ENCODE peak calls at places on chromosomes 12 and 14, in seven cellular contexts. Z is fibroblast of lung, N is tibial artery, L is heart right ventricle, U is AG10803, Q is dorsolateral prefrontal cortex, T is ascending aorta. C is an unnamed sample.

GRCh38 chr12:96907681-96908163 is 665 bp downstream of the NEDD1 start:
- DNase-seq in Z (peak), N (no peak), L (no peak), U (peak), Q (no peak), T (no peak), C (peak)

GRCh38 chr14:104510794-104511611 is 68.6 kb upstream of the C14orf180 start:
- DNase-seq in Z (no peak), N (no peak), L (peak), U (no peak), Q (peak), T (no peak), C (no peak)

GRCh38 chr12:9391751-9392240 is 183.6 kb upstream of the PZP start:
- DNase-seq in Z (no peak), N (no peak), L (no peak), U (no peak), Q (no peak), T (no peak), C (no peak)

GRCh38 chr12:3717283-3717974 is 35.5 kb downstream of the CRACR2A start:
- DNase-seq in Z (no peak), N (no peak), L (no peak), U (no peak), Q (no peak), T (no peak), C (no peak)

GRCh38 chr14:38405851-38406630 is 150.1 kb upstream of the CLEC14A start:
- DNase-seq in Z (peak), N (no peak), L (peak), U (peak), Q (no peak), T (no peak), C (no peak)

GRCh38 chr14:30355431-30355913 is 203.5 kb upstream of the G2E3 start:
- DNase-seq in Z (peak), N (no peak), L (no peak), U (no peak), Q (no peak), T (no peak), C (no peak)

GRCh38 chr14:76260749-76261148 is 109.0 kb downstream of the GPATCH2L start:
- DNase-seq in Z (no peak), N (no peak), L (no peak), U (no peak), Q (no peak), T (no peak), C (no peak)

GRCh38 chr12:124750787-124751471 is 112.7 kb downstream of the SCARB1 start:
- DNase-seq in Z (no peak), N (no peak), L (no peak), U (no peak), Q (no peak), T (no peak), C (no peak)

GRCh38 chr12:88922816-88923215 is 342.5 kb upstream of the KITLG start:
- DNase-seq in Z (peak), N (no peak), L (no peak), U (peak), Q (no peak), T (no peak), C (no peak)

GRCh38 chr12:59723520-59723919 is 127.7 kb downstream of the SLC16A7 start:
- DNase-seq in Z (no peak), N (no peak), L (no peak), U (no peak), Q (no peak), T (no peak), C (no peak)

GRCh38 chr12:127750076-127750840 is 516.7 kb upstream of the TMEM132C start:
- DNase-seq in Z (peak), N (no peak), L (no peak), U (no peak), Q (peak), T (no peak), C (no peak)

GRCh38 chr14:91327201-91327600 is 82.7 kb upstream of the GPR68 start:
- DNase-seq in Z (no peak), N (no peak), L (no peak), U (no peak), Q (no peak), T (no peak), C (no peak)

GRCh38 chr12:75457191-75457590 is 23.4 kb upstream of the GLIPR1 start:
- DNase-seq in Z (no peak), N (no peak), L (no peak), U (no peak), Q (no peak), T (no peak), C (no peak)

GRCh38 chr14:81211844-81212243 is 8.9 kb downstream of the GTF2A1 start:
- DNase-seq in Z (peak), N (no peak), L (peak), U (peak), Q (peak), T (no peak), C (no peak)

GRCh38 chr14:23646648-23647549 is 10.7 kb downstream of the DHRS2 start:
- DNase-seq in Z (no peak), N (no peak), L (no peak), U (peak), Q (no peak), T (peak), C (no peak)

GRCh38 chr14:64405295-64405694 is 17.1 kb downstream of the MTHFD1 start:
- DNase-seq in Z (no peak), N (no peak), L (no peak), U (no peak), Q (no peak), T (no peak), C (no peak)

GRCh38 chr12:56007892-56008471 is 10.9 kb downstream of the SUOX start:
- DNase-seq in Z (peak), N (peak), L (no peak), U (peak), Q (no peak), T (no peak), C (peak)

DNA sequence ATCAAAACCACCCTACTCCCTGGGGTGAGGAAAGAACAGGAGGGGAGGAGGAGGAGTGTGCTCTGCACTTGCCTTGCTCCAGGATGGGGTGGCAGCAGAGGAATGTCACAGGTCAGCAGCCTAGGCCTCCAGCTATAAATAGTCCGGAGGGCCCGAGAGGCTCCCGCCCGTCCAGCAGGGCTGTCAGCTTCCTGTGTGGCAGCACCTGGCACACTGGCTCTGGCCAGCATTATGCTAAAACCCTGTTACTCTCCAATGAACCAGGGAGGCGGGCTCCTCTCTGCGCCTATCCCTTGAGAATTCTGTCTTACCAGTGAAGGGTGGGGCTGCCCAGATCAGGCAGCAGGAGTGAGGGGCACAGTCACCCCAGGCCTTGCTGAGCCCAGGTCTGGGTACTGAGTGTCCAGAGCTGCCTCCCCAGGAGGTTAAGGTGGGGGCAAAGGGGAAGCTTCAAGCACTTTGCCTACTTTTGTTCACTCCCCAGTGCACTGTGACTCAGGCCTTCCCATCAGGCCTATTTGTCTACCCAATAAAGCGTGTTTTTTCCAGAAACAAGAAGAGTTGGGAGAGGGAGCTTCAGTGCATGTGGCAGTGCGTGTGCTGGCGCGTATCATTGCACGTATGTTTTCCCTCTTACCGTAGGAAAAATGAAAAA is 1.1 kb upstream of the COX14 start:
- DNase-seq in Z (no peak), N (peak), L (peak), U (peak), Q (no peak), T (peak), C (no peak)
- H3K4me3 ChIP-seq in Z (no peak), N (peak), L (peak), U (peak), Q (peak), T (peak), C (peak)

GRCh38 chr12:49792976-49793580 is 35.1 kb downstream of the NCKAP5L start:
- DNase-seq in Z (no peak), N (no peak), L (no peak), U (no peak), Q (no peak), T (no peak), C (no peak)
- H3K4me3 ChIP-seq in Z (no peak), N (no peak), L (no peak), U (no peak), Q (no peak), T (no peak), C (no peak)

DNA sequence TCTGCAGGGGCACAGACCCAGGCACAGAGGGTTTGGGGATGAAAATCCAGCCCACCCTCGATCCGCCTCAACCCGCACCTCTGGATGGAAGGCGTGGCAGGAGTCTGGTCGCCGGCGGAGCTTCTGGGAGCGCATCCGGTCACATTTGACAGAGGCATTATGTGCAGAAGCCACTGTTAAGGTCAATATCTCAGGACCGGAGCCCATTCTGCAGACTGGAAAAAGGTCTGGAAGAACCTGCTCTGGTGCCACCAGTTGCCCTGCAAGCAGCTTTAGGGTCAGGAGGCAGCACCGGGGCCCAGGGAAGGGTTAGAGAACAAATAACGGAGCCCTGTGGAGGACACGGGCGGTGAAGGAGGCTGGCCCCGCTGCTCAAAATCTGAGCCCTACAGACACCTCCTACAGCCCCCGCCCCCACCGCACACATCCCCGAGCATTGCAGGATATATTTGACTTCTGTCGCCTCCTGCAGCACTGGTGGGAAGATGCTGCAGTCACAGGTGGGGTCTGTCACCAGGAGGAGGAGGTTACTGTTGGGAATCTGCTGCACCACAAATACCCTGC is 25.1 kb upstream of the LRTM2 start:
- DNase-seq in Z (no peak), N (no peak), L (no peak), U (no peak), Q (no peak), T (peak), C (no peak)
- H3K4me3 ChIP-seq in Z (no peak), N (peak), L (peak), U (no peak), Q (no peak), T (no peak), C (no peak)

GRCh38 chr12:6941786-6942185 is 1.8 kb upstream of the RNU7-1 start:
- DNase-seq in Z (no peak), N (no peak), L (no peak), U (no peak), Q (no peak), T (no peak), C (no peak)

GRCh38 chr12:6942331-6942665 is 1.3 kb upstream of the RNU7-1 start:
- DNase-seq in Z (peak), N (no peak), L (peak), U (peak), Q (no peak), T (no peak), C (no peak)

GRCh38 chr12:6943719-6944380 is at the start of the genes C12orf57 and RNU7-1:
- DNase-seq in Z (peak), N (peak), L (peak), U (peak), Q (peak), T (peak), C (no peak)

GRCh38 chr12:6944381-6945186 is 762 bp downstream of the C12orf57 start:
- DNase-seq in Z (peak), N (peak), L (peak), U (peak), Q (peak), T (peak), C (peak)

DNA sequence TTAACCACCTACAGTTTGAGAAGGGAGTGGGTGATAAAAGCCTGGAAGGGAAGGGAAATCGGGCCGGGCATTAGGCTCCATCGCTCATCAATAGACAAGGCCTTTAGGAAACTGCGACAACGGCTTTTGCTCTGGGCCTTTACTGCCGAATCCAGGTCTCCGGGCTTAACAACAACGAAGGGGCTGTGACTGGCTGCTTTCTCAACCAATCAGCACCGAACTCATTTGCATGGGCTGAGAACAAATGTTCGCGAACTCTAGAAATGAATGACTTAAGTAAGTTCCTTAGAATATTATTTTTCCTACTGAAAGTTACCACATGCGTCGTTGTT is 263 bp upstream of the RNU7-1 start:
- DNase-seq in Z (peak), N (peak), L (no peak), U (peak), Q (peak), T (peak), C (peak)
- H3K4me3 ChIP-seq in Z (no peak), N (peak), L (peak), U (peak), Q (peak), T (peak), C (peak)

GRCh38 chr12:102954143-102954542 is 3.3 kb upstream of the ASCL1 start:
- DNase-seq in Z (no peak), N (no peak), L (no peak), U (no peak), Q (no peak), T (no peak), C (no peak)

GRCh38 chr12:102953221-102953620 is 4.3 kb upstream of the ASCL1 start:
- DNase-seq in Z (no peak), N (no peak), L (no peak), U (no peak), Q (no peak), T (no peak), C (no peak)

GRCh38 chr12:102950107-102950949 is 7.1 kb upstream of the ASCL1 start:
- DNase-seq in Z (no peak), N (no peak), L (no peak), U (no peak), Q (no peak), T (no peak), C (no peak)

GRCh38 chr12:102948941-102949352 is 8.5 kb upstream of the ASCL1 start:
- DNase-seq in Z (peak), N (no peak), L (peak), U (peak), Q (peak), T (no peak), C (peak)

DNA sequence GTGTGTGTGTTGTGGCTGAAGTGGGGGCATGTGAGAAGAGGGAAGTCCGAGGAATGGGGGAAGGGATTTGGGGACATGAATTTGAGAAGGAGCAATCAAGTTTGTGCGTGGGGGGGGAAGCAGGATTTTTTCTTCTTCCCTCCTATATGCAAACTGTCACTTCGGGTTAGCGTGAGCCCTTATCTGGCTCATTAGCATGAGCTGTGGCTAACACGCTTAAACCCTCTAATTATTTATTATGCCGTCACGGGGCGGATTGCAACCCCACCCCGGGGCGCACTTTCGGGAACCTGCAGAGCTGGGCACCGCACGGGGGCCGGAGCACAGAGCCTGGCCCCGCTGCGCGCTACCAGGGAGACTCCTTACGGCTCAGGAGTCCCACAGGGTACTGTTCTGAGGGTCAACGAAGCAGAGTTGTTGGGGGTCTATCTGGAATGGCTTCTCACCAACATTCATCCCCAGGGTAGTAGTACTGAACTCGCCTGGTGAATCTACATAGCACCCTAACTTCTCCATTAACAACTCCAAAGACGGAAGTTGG is 6.5 kb upstream of the ASCL1 start:
- DNase-seq in Z (no peak), N (no peak), L (no peak), U (no peak), Q (no peak), T (no peak), C (no peak)
- H3K4me3 ChIP-seq in Z (no peak), N (no peak), L (no peak), U (no peak), Q (no peak), T (no peak), C (no peak)